ENCODE peak calls at places on chromosome 11, in eight cellular contexts. T is IMR-90, H is stomach, M is HCT116, O is lower leg skin, P is transverse colon, U is NB4, D is vagina. Z is an unnamed sample.

GRCh38 chr11:26229270-26229669 is 102.7 kb upstream of the ANO3 start:
- DNase-seq in D (no peak), U (no peak), T (peak), O (no peak), P (no peak), H (no peak), M (no peak), Z (no peak)

GRCh38 chr11:18704698-18705097 is 6.1 kb downstream of the TMEM86A start:
- DNase-seq in M (no peak), H (no peak), P (no peak), T (no peak), U (no peak), O (no peak), D (no peak), Z (no peak)

GRCh38 chr11:74347381-74347780 is 35.9 kb upstream of the P4HA3 start:
- DNase-seq in M (no peak), U (no peak), T (peak), O (no peak), D (no peak), H (no peak), P (no peak), Z (no peak)

GRCh38 chr11:35030716-35031213 is 108.2 kb upstream of the CD44 start:
- DNase-seq in D (no peak), P (peak), T (peak), O (peak), M (peak), U (peak), H (no peak), Z (peak)

GRCh38 chr11:56331861-56332491 is 13.9 kb upstream of the OR8K1 start:
- DNase-seq in T (no peak), O (no peak), D (no peak), H (no peak), U (no peak), P (peak), M (no peak), Z (no peak)

GRCh38 chr11:10004526-10005113 is 289.4 kb downstream of the SBF2 start:
- DNase-seq in H (no peak), D (no peak), O (no peak), M (no peak), U (no peak), P (no peak), T (no peak), Z (no peak)

GRCh38 chr11:19316434-19316833 is 75.7 kb upstream of the E2F8 start:
- DNase-seq in U (no peak), T (no peak), M (no peak), P (no peak), D (no peak), O (no peak), H (no peak), Z (no peak)

GRCh38 chr11:22256876-22257275 is 64.0 kb downstream of the ANO5 start:
- DNase-seq in M (no peak), U (no peak), H (no peak), D (no peak), T (no peak), O (no peak), P (no peak), Z (no peak)

GRCh38 chr11:87819141-87819540 is 356.1 kb downstream of the RAB38 start:
- DNase-seq in U (no peak), D (no peak), O (no peak), T (no peak), P (no peak), H (no peak), M (no peak), Z (no peak)

GRCh38 chr11:130583866-130584265 is 135.4 kb downstream of the ADAMTS15 start:
- DNase-seq in M (no peak), D (no peak), O (no peak), H (no peak), P (no peak), U (no peak), T (no peak), Z (no peak)

GRCh38 chr11:70901951-70902521 is 350.3 kb downstream of the SHANK2 start:
- DNase-seq in T (peak), P (no peak), O (no peak), M (no peak), D (no peak), H (no peak), U (peak), Z (no peak)

GRCh38 chr11:86735462-86736302 is 63.3 kb upstream of the ME3 start:
- DNase-seq in D (no peak), O (no peak), P (no peak), T (peak), U (no peak), M (no peak), H (no peak), Z (no peak)

GRCh38 chr11:30533445-30533947 is 52.7 kb downstream of the MPPED2 start:
- DNase-seq in T (no peak), P (no peak), U (no peak), O (no peak), H (no peak), M (no peak), D (no peak), Z (no peak)

GRCh38 chr11:128235958-128236357 is 351.4 kb downstream of the ETS1 start:
- DNase-seq in T (no peak), O (no peak), U (no peak), M (no peak), D (no peak), H (no peak), P (no peak), Z (no peak)

GRCh38 chr11:44539971-44540370 is 25.5 kb upstream of the CD82 start:
- DNase-seq in D (no peak), O (no peak), U (no peak), H (no peak), M (no peak), P (no peak), T (no peak), Z (no peak)

GRCh38 chr11:111730871-111731591 is 35.2 kb downstream of the PPP2R1B start:
- DNase-seq in P (peak), M (no peak), O (peak), U (no peak), D (no peak), H (peak), T (no peak), Z (peak)

GRCh38 chr11:114311946-114312345 is 15.7 kb downstream of the NNMT start:
- DNase-seq in U (no peak), D (no peak), P (no peak), H (no peak), O (no peak), T (no peak), M (no peak), Z (no peak)

GRCh38 chr11:133811850-133812685 is 33.2 kb downstream of the SPATA19 start:
- DNase-seq in U (no peak), T (no peak), P (no peak), H (no peak), D (no peak), M (no peak), O (peak), Z (no peak)

GRCh38 chr11:118631510-118631909 is 24.1 kb downstream of the PHLDB1 start:
- DNase-seq in D (no peak), P (peak), U (no peak), T (no peak), H (no peak), O (no peak), M (no peak), Z (no peak)

GRCh38 chr11:35102267-35102666 is 36.7 kb upstream of the CD44 start:
- DNase-seq in T (no peak), U (no peak), M (no peak), D (no peak), H (no peak), P (no peak), O (no peak), Z (no peak)

GRCh38 chr11:19071255-19071654 is 10.7 kb upstream of the MRGPRX2 start:
- DNase-seq in D (no peak), P (peak), U (peak), T (peak), H (peak), O (peak), M (peak), Z (peak)

GRCh38 chr11:44766112-44766971 is 39.6 kb downstream of the TSPAN18 start:
- DNase-seq in D (no peak), H (peak), M (no peak), P (no peak), T (peak), O (peak), U (no peak), Z (peak)

GRCh38 chr11:118003021-118003423 is 16.8 kb downstream of the IL10RA start:
- DNase-seq in M (no peak), P (peak), U (peak), D (no peak), O (peak), T (no peak), H (no peak), Z (no peak)

GRCh38 chr11:66561178-66561974 is 7.0 kb downstream of the CTSF start:
- DNase-seq in P (no peak), M (no peak), H (no peak), O (no peak), T (no peak), U (no peak), D (no peak), Z (no peak)

GRCh38 chr11:114153224-114153623 is 93.7 kb downstream of the ZBTB16 start:
- DNase-seq in P (no peak), O (no peak), D (no peak), M (no peak), H (no peak), T (no peak), U (no peak), Z (no peak)

GRCh38 chr11:33291004-33291777 is 34.0 kb downstream of the HIPK3 start:
- DNase-seq in T (peak), D (no peak), O (no peak), P (no peak), U (no peak), M (no peak), H (no peak), Z (peak)

GRCh38 chr11:102712140-102712539 is 6.6 kb upstream of the MMP27 start:
- DNase-seq in T (no peak), D (no peak), H (no peak), O (no peak), U (no peak), P (no peak), M (no peak), Z (no peak)

GRCh38 chr11:66700742-66701141 is 23.1 kb upstream of the RBM4B start:
- DNase-seq in M (no peak), D (no peak), U (no peak), T (no peak), H (no peak), P (no peak), O (no peak), Z (no peak)

GRCh38 chr11:83409476-83409875 is 123.3 kb upstream of the CCDC90B start:
- DNase-seq in D (no peak), U (no peak), O (no peak), H (no peak), M (no peak), P (no peak), T (no peak), Z (no peak)

GRCh38 chr11:34132261-34132965 is 27.0 kb downstream of the NAT10 start:
- DNase-seq in U (no peak), D (no peak), O (no peak), T (no peak), M (no peak), P (no peak), H (no peak), Z (no peak)

GRCh38 chr11:17985517-17985916 is 27.3 kb downstream of the SERGEF start:
- DNase-seq in H (peak), P (no peak), M (peak), D (no peak), T (peak), O (no peak), U (no peak), Z (no peak)

GRCh38 chr11:57641426-57641825 is 8.3 kb downstream of the YPEL4 start:
- DNase-seq in U (peak), P (no peak), O (no peak), T (peak), D (no peak), H (no peak), M (no peak), Z (peak)

GRCh38 chr11:121458551-121458950 is 5.8 kb upstream of the SORL1-AS1 start:
- DNase-seq in U (no peak), P (no peak), M (no peak), H (no peak), D (no peak), T (no peak), O (no peak), Z (no peak)

GRCh38 chr11:62880231-62880802 is 379 bp upstream of the SLC3A2 start:
- DNase-seq in P (no peak), H (no peak), O (no peak), T (peak), M (no peak), U (peak), D (no peak), Z (peak)

GRCh38 chr11:134282121-134283045 is 6.2 kb downstream of the GLB1L3 start:
- DNase-seq in M (no peak), U (no peak), D (peak), O (peak), P (no peak), T (no peak), H (peak), Z (no peak)

GRCh38 chr11:67160872-67161783 is 42.1 kb downstream of the KDM2A start:
- DNase-seq in H (no peak), T (peak), D (no peak), P (no peak), U (no peak), M (no peak), O (no peak), Z (no peak)

GRCh38 chr11:834371-835316 is 1.9 kb downstream of the CD151 start:
- DNase-seq in T (peak), P (peak), U (no peak), D (no peak), M (peak), O (no peak), H (peak), Z (peak)
- TF ChIP-seq POLR2A in T (no peak), P (peak), U (no peak), D (no peak), M (no peak), O (no peak), H (no peak), Z (no peak)

GRCh38 chr11:95652002-95652472 is 137.5 kb downstream of the FAM76B start:
- DNase-seq in D (no peak), U (no peak), H (no peak), T (no peak), O (no peak), M (no peak), P (no peak), Z (peak)

GRCh38 chr11:95647355-95647754 is 142.2 kb downstream of the FAM76B start:
- DNase-seq in H (no peak), O (no peak), M (no peak), P (no peak), T (no peak), D (peak), U (no peak), Z (no peak)

GRCh38 chr11:95653099-95653498 is 136.5 kb downstream of the FAM76B start:
- DNase-seq in P (no peak), D (no peak), O (no peak), U (no peak), M (no peak), H (no peak), T (no peak), Z (no peak)

GRCh38 chr11:95647805-95648379 is 141.7 kb downstream of the FAM76B start:
- DNase-seq in T (no peak), M (no peak), P (no peak), H (no peak), O (no peak), D (no peak), U (no peak), Z (no peak)

GRCh38 chr11:95650271-95650670 is 139.3 kb downstream of the FAM76B start:
- DNase-seq in O (no peak), D (no peak), P (no peak), U (peak), H (no peak), M (no peak), T (no peak), Z (no peak)
- TF ChIP-seq POLR2A in O (no peak), D (no peak), P (no peak), U (no peak), H (no peak), M (no peak), T (no peak), Z (no peak)

GRCh38 chr11:13277719-13278619 is at the start of gene BMAL1:
- DNase-seq in P (peak), U (peak), O (peak), T (no peak), D (no peak), M (no peak), H (peak), Z (peak)
- TF ChIP-seq POLR2A in P (no peak), U (no peak), O (no peak), T (peak), D (no peak), M (no peak), H (no peak), Z (no peak)

GRCh38 chr11:65071907-65072630 is 11.8 kb downstream of the CDCA5 start:
- DNase-seq in H (no peak), O (no peak), M (no peak), U (no peak), T (no peak), P (no peak), D (no peak), Z (no peak)
- TF ChIP-seq POLR2A in H (no peak), O (no peak), M (no peak), U (no peak), T (no peak), P (no peak), D (no peak), Z (no peak)

GRCh38 chr11:31810779-31811647 is at the start of gene PAX6:
- DNase-seq in O (peak), U (peak), H (no peak), M (peak), T (peak), D (no peak), P (peak), Z (peak)
- TF ChIP-seq POLR2A in O (no peak), U (no peak), H (no peak), M (no peak), T (no peak), D (no peak), P (no peak), Z (no peak)

GRCh38 chr11:46719048-46719542 is at the start of gene F2:
- DNase-seq in H (no peak), U (no peak), M (no peak), T (no peak), P (no peak), O (no peak), D (no peak), Z (no peak)
- TF ChIP-seq POLR2A in H (no peak), U (no peak), M (no peak), T (no peak), P (no peak), O (no peak), D (no peak), Z (no peak)

GRCh38 chr11:129374993-129375721 is 491 bp upstream of the BARX2 start:
- DNase-seq in O (no peak), U (no peak), T (no peak), P (peak), H (peak), M (no peak), D (no peak), Z (no peak)

GRCh38 chr11:129380413-129380812 is 4.8 kb downstream of the BARX2 start:
- DNase-seq in P (no peak), T (no peak), O (no peak), M (no peak), U (no peak), H (no peak), D (no peak), Z (no peak)

GRCh38 chr11:129376658-129377341 is 1.2 kb downstream of the BARX2 start:
- DNase-seq in T (no peak), M (no peak), H (no peak), P (no peak), U (no peak), O (no peak), D (no peak), Z (no peak)

GRCh38 chr11:129375731-129376657 is at the start of gene BARX2:
- DNase-seq in H (peak), D (no peak), P (peak), M (peak), U (no peak), T (peak), O (no peak), Z (peak)

GRCh38 chr11:129377739-129378138 is 2.1 kb downstream of the BARX2 start:
- DNase-seq in T (no peak), P (no peak), H (no peak), O (no peak), D (no peak), U (no peak), M (no peak), Z (no peak)
- TF ChIP-seq POLR2A in T (no peak), P (peak), H (no peak), O (no peak), D (no peak), U (no peak), M (no peak), Z (no peak)

GRCh38 chr11:995058-995751 is 41.3 kb downstream of the MUC6 start:
- DNase-seq in H (no peak), P (no peak), T (no peak), M (no peak), U (no peak), O (no peak), D (no peak), Z (no peak)
- TF ChIP-seq POLR2A in H (no peak), P (no peak), T (no peak), M (no peak), U (no peak), O (no peak), D (no peak), Z (no peak)